ENCODE peak calls at places on chromosomes 11 and 22, in four cellular contexts. S, A, V and R are unnamed samples.

GRCh38 chr11:370087-370941 is 1.0 kb downstream of the B4GALNT4 start:
- DNase-seq in S (no peak), A (no peak), V (no peak), R (no peak)

GRCh38 chr22:47422736-47423135 is 660.3 kb downstream of the TBC1D22A start:
- DNase-seq in S (no peak), A (no peak), V (no peak), R (no peak)

GRCh38 chr11:70296681-70297080 is 26.2 kb downstream of the PPFIA1 start:
- DNase-seq in S (no peak), A (no peak), V (no peak), R (no peak)

GRCh38 chr11:76448506-76448905 is 3.7 kb downstream of the EMSY start:
- DNase-seq in S (no peak), A (no peak), V (no peak), R (no peak)

GRCh38 chr22:17493384-17493981 is 69.8 kb upstream of the SLC25A18 start:
- DNase-seq in S (no peak), A (no peak), V (no peak), R (no peak)

GRCh38 chr11:62536301-62536957 is 10.2 kb downstream of the AHNAK start:
- DNase-seq in S (no peak), A (no peak), V (no peak), R (no peak)

GRCh38 chr11:19777342-19778102 is 64.9 kb downstream of the NAV2 start:
- DNase-seq in S (peak), A (no peak), V (no peak), R (no peak)

GRCh38 chr22:49951001-49951677 is 9.4 kb upstream of the PIM3 start:
- DNase-seq in S (peak), A (no peak), V (no peak), R (no peak)

GRCh38 chr22:23215294-23216204 is 35.2 kb downstream of the BCR start:
- DNase-seq in S (peak), A (no peak), V (no peak), R (no peak)

GRCh38 chr11:120811199-120811598 is 212.7 kb upstream of the TBCEL start:
- DNase-seq in S (no peak), A (no peak), V (no peak), R (no peak)

GRCh38 chr11:1350086-1350725 is 39.5 kb upstream of the BRSK2 start:
- DNase-seq in S (no peak), A (no peak), V (no peak), R (no peak)

GRCh38 chr11:33402066-33402465 is 144.9 kb downstream of the HIPK3 start:
- DNase-seq in S (no peak), A (no peak), V (no peak), R (no peak)

GRCh38 chr11:35257287-35257686 is 118.3 kb downstream of the CD44 start:
- DNase-seq in S (no peak), A (no peak), V (no peak), R (no peak)

GRCh38 chr11:102530558-102530957 is at the start of gene MMP7:
- DNase-seq in S (peak), A (no peak), V (no peak), R (no peak)